ENCODE peak calls at places on chromosomes 5 and 9, in five cellular contexts. One of them, this sample, is unnamed.

GRCh38 chr9:127563579-127563978 is 48.5 kb upstream of the STXBP1 start:
- DNase-seq in Peyer's patch: peak; percentile 16
- DNase-seq in IMR-90: no peak
- DNase-seq in cardiac fibroblast: no peak
- DNase-seq in body of pancreas: no peak
- DNase-seq in this sample: no peak

GRCh38 chr5:4011943-4012342 is 416.3 kb downstream of the IRX1 start:
- DNase-seq in IMR-90: no peak
- DNase-seq in cardiac fibroblast: no peak
- DNase-seq in Peyer's patch: no peak
- DNase-seq in body of pancreas: no peak
- DNase-seq in this sample: no peak

GRCh38 chr9:86868611-86869010 is 78.7 kb downstream of the GAS1 start:
- DNase-seq in Peyer's patch: no peak
- DNase-seq in IMR-90: no peak
- DNase-seq in body of pancreas: no peak
- DNase-seq in cardiac fibroblast: no peak
- DNase-seq in this sample: no peak

GRCh38 chr5:68315679-68316271 is 100.2 kb downstream of the PIK3R1 start:
- DNase-seq in body of pancreas: no peak
- DNase-seq in cardiac fibroblast: no peak
- DNase-seq in IMR-90: no peak
- DNase-seq in Peyer's patch: no peak
- DNase-seq in this sample: no peak

GRCh38 chr5:15500326-15500958 is 462 bp downstream of the FBXL7 start:
- DNase-seq in IMR-90: peak; percentile 25
- DNase-seq in body of pancreas: no peak
- DNase-seq in Peyer's patch: peak; percentile 53
- DNase-seq in cardiac fibroblast: peak; percentile 56
- DNase-seq in this sample: peak; percentile 29

GRCh38 chr5:98069876-98070512 is 703.5 kb upstream of the RGMB start:
- DNase-seq in cardiac fibroblast: peak; percentile 43
- DNase-seq in body of pancreas: no peak
- DNase-seq in Peyer's patch: no peak
- DNase-seq in IMR-90: peak; percentile 43
- DNase-seq in this sample: no peak

GRCh38 chr5:176866913-176867312 is 32.2 kb downstream of the HK3 start:
- DNase-seq in IMR-90: no peak
- DNase-seq in body of pancreas: no peak
- DNase-seq in cardiac fibroblast: no peak
- DNase-seq in Peyer's patch: no peak
- DNase-seq in this sample: no peak

GRCh38 chr9:15468113-15468512 is 42.7 kb downstream of the PSIP1 start:
- DNase-seq in Peyer's patch: no peak
- DNase-seq in body of pancreas: no peak
- DNase-seq in cardiac fibroblast: no peak
- DNase-seq in IMR-90: peak; percentile 10
- DNase-seq in this sample: peak; percentile 12

GRCh38 chr9:126326228-126327015 is at the start of gene MVB12B:
- DNase-seq in cardiac fibroblast: no peak
- DNase-seq in IMR-90: peak; percentile 8
- DNase-seq in body of pancreas: peak; percentile 44
- DNase-seq in Peyer's patch: peak; percentile 72
- DNase-seq in this sample: peak; percentile 11

GRCh38 chr5:109823597-109823996 is 133.9 kb downstream of the MAN2A1 start:
- DNase-seq in cardiac fibroblast: peak; percentile 91
- DNase-seq in IMR-90: peak; percentile 67
- DNase-seq in body of pancreas: no peak
- DNase-seq in Peyer's patch: no peak
- DNase-seq in this sample: no peak

GRCh38 chr9:34387239-34387638 is 10.5 kb upstream of the MYORG start:
- DNase-seq in body of pancreas: no peak
- DNase-seq in cardiac fibroblast: no peak
- DNase-seq in IMR-90: no peak
- DNase-seq in Peyer's patch: no peak
- DNase-seq in this sample: no peak

GRCh38 chr5:115640274-115640673 is 14.4 kb upstream of the TMED7 start:
- DNase-seq in body of pancreas: no peak
- DNase-seq in IMR-90: no peak
- DNase-seq in cardiac fibroblast: no peak
- DNase-seq in Peyer's patch: no peak
- DNase-seq in this sample: no peak

GRCh38 chr5:134833340-134834032 is 12.3 kb upstream of the C5orf24 start:
- DNase-seq in IMR-90: peak; percentile 86
- DNase-seq in Peyer's patch: no peak
- DNase-seq in body of pancreas: no peak
- DNase-seq in cardiac fibroblast: peak; percentile 14
- DNase-seq in this sample: no peak

GRCh38 chr5:180069589-180070247 is 1.8 kb downstream of the RNF130 start:
- DNase-seq in body of pancreas: no peak
- DNase-seq in cardiac fibroblast: no peak
- DNase-seq in IMR-90: no peak
- DNase-seq in Peyer's patch: no peak
- DNase-seq in this sample: no peak

GRCh38 chr5:135386886-135387628 is 12.0 kb downstream of the MACROH2A1 start:
- DNase-seq in body of pancreas: peak; percentile 31
- DNase-seq in Peyer's patch: no peak
- DNase-seq in IMR-90: peak; percentile 94
- DNase-seq in cardiac fibroblast: peak; percentile 98
- DNase-seq in this sample: peak; percentile 94

GRCh38 chr5:32123058-32123805 is 50.9 kb downstream of the GOLPH3 start:
- DNase-seq in cardiac fibroblast: peak; percentile 42
- DNase-seq in body of pancreas: no peak
- DNase-seq in IMR-90: peak; percentile 29
- DNase-seq in Peyer's patch: no peak
- DNase-seq in this sample: no peak

GRCh38 chr5:130546216-130546615 is 618.8 kb downstream of the HINT1 start:
- DNase-seq in cardiac fibroblast: peak; percentile 29
- DNase-seq in body of pancreas: no peak
- DNase-seq in Peyer's patch: no peak
- DNase-seq in IMR-90: no peak
- DNase-seq in this sample: no peak

GRCh38 chr5:9437741-9438240 is 108.1 kb downstream of the SEMA5A start:
- DNase-seq in Peyer's patch: no peak
- DNase-seq in cardiac fibroblast: peak; percentile 88
- DNase-seq in body of pancreas: no peak
- DNase-seq in IMR-90: peak; percentile 86
- DNase-seq in this sample: peak; percentile 41

GRCh38 chr5:77630246-77631165 is 8.0 kb downstream of the OTP start:
- DNase-seq in IMR-90: no peak
- DNase-seq in cardiac fibroblast: no peak
- DNase-seq in body of pancreas: peak; percentile 56
- DNase-seq in Peyer's patch: peak; percentile 60
- DNase-seq in this sample: no peak

GRCh38 chr5:117455236-117456233 is 880.9 kb upstream of the SEMA6A start:
- DNase-seq in body of pancreas: peak; percentile 64
- DNase-seq in cardiac fibroblast: no peak
- DNase-seq in IMR-90: no peak
- DNase-seq in Peyer's patch: peak; percentile 61
- DNase-seq in this sample: no peak

GRCh38 chr5:158406884-158407790 is 548.2 kb upstream of the CLINT1 start:
- DNase-seq in body of pancreas: no peak
- DNase-seq in Peyer's patch: no peak
- DNase-seq in cardiac fibroblast: peak; percentile 85
- DNase-seq in IMR-90: peak; percentile 74
- DNase-seq in this sample: peak; percentile 45

GRCh38 chr9:15524845-15525455 is 14.2 kb upstream of the PSIP1 start:
- DNase-seq in body of pancreas: no peak
- DNase-seq in Peyer's patch: no peak
- DNase-seq in IMR-90: no peak
- DNase-seq in cardiac fibroblast: no peak
- DNase-seq in this sample: no peak

GRCh38 chr9:97319380-97319779 is 11.9 kb downstream of the CCDC180 start:
- DNase-seq in Peyer's patch: no peak
- DNase-seq in cardiac fibroblast: no peak
- DNase-seq in body of pancreas: no peak
- DNase-seq in IMR-90: no peak
- DNase-seq in this sample: no peak

GRCh38 chr5:125194901-125195300 is 448.5 kb upstream of the ZNF608 start:
- DNase-seq in Peyer's patch: no peak
- DNase-seq in body of pancreas: no peak
- DNase-seq in IMR-90: no peak
- DNase-seq in cardiac fibroblast: no peak
- DNase-seq in this sample: no peak

GRCh38 chr5:77851229-77852067 is 75.3 kb upstream of the TBCA start:
- DNase-seq in cardiac fibroblast: peak; percentile 22
- DNase-seq in IMR-90: peak; percentile 14
- DNase-seq in body of pancreas: peak; percentile 19
- DNase-seq in Peyer's patch: no peak
- DNase-seq in this sample: peak; percentile 11

GRCh38 chr9:114307323-114308250 is 15.3 kb upstream of the ORM1 start:
- DNase-seq in body of pancreas: no peak
- DNase-seq in cardiac fibroblast: peak; percentile 49
- DNase-seq in IMR-90: peak; percentile 71
- DNase-seq in Peyer's patch: no peak
- DNase-seq in this sample: no peak

GRCh38 chr9:129337287-129338140 is 159.5 kb upstream of the IER5L start:
- DNase-seq in Peyer's patch: no peak
- DNase-seq in cardiac fibroblast: no peak
- DNase-seq in body of pancreas: no peak
- DNase-seq in IMR-90: no peak
- DNase-seq in this sample: no peak

GRCh38 chr9:78273761-78274160 is 23.2 kb upstream of the PSAT1 start:
- DNase-seq in body of pancreas: no peak
- DNase-seq in Peyer's patch: no peak
- DNase-seq in IMR-90: peak; percentile 74
- DNase-seq in cardiac fibroblast: peak; percentile 44
- DNase-seq in this sample: no peak

GRCh38 chr5:92980491-92980890 is 600.5 kb downstream of the NR2F1-AS1 start:
- DNase-seq in cardiac fibroblast: peak; percentile 41
- DNase-seq in body of pancreas: no peak
- DNase-seq in Peyer's patch: no peak
- DNase-seq in IMR-90: peak; percentile 8
- DNase-seq in this sample: peak; percentile 20

DNA sequence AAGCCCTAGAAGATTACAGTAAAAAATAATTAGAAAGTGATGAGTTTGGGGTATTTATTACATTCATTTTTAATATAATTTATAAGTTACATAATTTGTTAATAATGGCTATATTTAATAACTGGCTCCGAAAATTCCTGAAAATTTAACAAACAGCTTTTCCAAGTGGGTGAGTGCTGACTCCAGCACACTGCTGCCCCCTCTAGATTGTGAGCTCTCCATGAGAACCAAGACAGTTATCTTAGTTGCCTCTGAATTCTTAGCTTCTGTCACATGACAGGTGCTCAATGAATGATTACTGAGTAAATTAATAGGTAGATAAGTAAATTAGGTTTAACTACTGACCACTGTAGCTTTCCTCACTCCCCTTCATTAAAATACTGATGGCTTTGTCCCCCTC is 7.8 kb downstream of the KLHL3 start:
- DNase-seq in cardiac fibroblast: no peak
- DNase-seq in body of pancreas: no peak
- DNase-seq in Peyer's patch: no peak
- DNase-seq in IMR-90: no peak
- DNase-seq in this sample: no peak
- TF ChIP-seq CTCF in cardiac fibroblast: no peak
- TF ChIP-seq CTCF in body of pancreas: no peak
- TF ChIP-seq CTCF in Peyer's patch: no peak
- TF ChIP-seq CTCF in IMR-90: no peak
- TF ChIP-seq CTCF in this sample: peak; percentile 12

GRCh38 chr5:16735092-16735970 is 118.5 kb upstream of the RETREG1 start:
- DNase-seq in body of pancreas: no peak
- DNase-seq in Peyer's patch: no peak
- DNase-seq in IMR-90: no peak
- DNase-seq in cardiac fibroblast: peak; percentile 2
- DNase-seq in this sample: no peak
- H3K4me3 ChIP-seq in body of pancreas: no peak overlapping the region
- H3K4me3 ChIP-seq in Peyer's patch: no peak overlapping the region
- H3K4me3 ChIP-seq in IMR-90: no peak overlapping the region
- H3K4me3 ChIP-seq in cardiac fibroblast: no peak overlapping the region
- H3K4me3 ChIP-seq in this sample: no peak overlapping the region

GRCh38 chr9:120791161-120791560 is 2.1 kb downstream of the FBXW2 start:
- DNase-seq in cardiac fibroblast: peak; percentile 14
- DNase-seq in IMR-90: no peak
- DNase-seq in body of pancreas: no peak
- DNase-seq in Peyer's patch: no peak
- DNase-seq in this sample: no peak
- TF ChIP-seq CTCF in cardiac fibroblast: no peak
- TF ChIP-seq CTCF in IMR-90: no peak
- TF ChIP-seq CTCF in body of pancreas: no peak
- TF ChIP-seq CTCF in Peyer's patch: no peak
- TF ChIP-seq CTCF in this sample: no peak

GRCh38 chr9:21558627-21559401 is 76.7 kb upstream of the IFNE start:
- DNase-seq in cardiac fibroblast: peak; percentile 59
- DNase-seq in Peyer's patch: no peak
- DNase-seq in IMR-90: peak; percentile 41
- DNase-seq in body of pancreas: no peak
- DNase-seq in this sample: peak; percentile 58

GRCh38 chr9:21555911-21556310 is 73.8 kb upstream of the IFNE start:
- DNase-seq in cardiac fibroblast: peak; percentile 47
- DNase-seq in body of pancreas: no peak
- DNase-seq in IMR-90: no peak
- DNase-seq in Peyer's patch: no peak
- DNase-seq in this sample: peak; percentile 44

GRCh38 chr9:21558079-21558478 is 76.0 kb upstream of the IFNE start:
- DNase-seq in Peyer's patch: no peak
- DNase-seq in cardiac fibroblast: peak; percentile 24
- DNase-seq in IMR-90: no peak
- DNase-seq in body of pancreas: no peak
- DNase-seq in this sample: no peak

GRCh38 chr9:21556581-21557427 is 74.7 kb upstream of the IFNE start:
- DNase-seq in body of pancreas: no peak
- DNase-seq in cardiac fibroblast: peak; percentile 39
- DNase-seq in IMR-90: peak; percentile 42
- DNase-seq in Peyer's patch: no peak
- DNase-seq in this sample: peak; percentile 58

DNA sequence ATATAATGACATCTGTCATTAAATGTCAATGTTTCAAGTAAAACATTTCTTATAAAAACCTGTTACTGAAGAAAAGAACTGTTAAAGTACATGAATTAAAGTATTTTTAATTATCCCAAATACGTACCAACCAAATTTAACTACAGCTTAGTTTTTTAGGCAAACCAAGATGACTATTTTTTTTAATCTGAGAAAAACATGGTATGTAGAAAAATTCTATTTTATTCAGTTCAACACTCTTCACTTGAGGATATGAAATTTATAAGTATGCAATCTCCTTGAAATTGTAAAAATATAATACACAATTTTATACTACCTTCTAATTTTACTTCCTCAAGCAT is 75.3 kb upstream of the IFNE start:
- DNase-seq in IMR-90: no peak
- DNase-seq in cardiac fibroblast: peak; percentile 28
- DNase-seq in body of pancreas: no peak
- DNase-seq in Peyer's patch: no peak
- DNase-seq in this sample: no peak
- H3K4me3 ChIP-seq in IMR-90: peak overlapping the region; percentile 98
- H3K4me3 ChIP-seq in cardiac fibroblast: peak overlapping the region; percentile 6
- H3K4me3 ChIP-seq in body of pancreas: no peak overlapping the region
- H3K4me3 ChIP-seq in Peyer's patch: no peak overlapping the region
- H3K4me3 ChIP-seq in this sample: peak overlapping the region; percentile 84

This sample was measured in fibroblast of villous mesenchyme.